ENCODE peak calls at places on chromosomes 4 and X, in seven cellular contexts. P is effector memory CD4-positive, alpha-beta T cell; J is CD4-positive, alpha-beta memory T cell; T is BE2C; Z is WERI-Rb-1; M is MM.1S; Q is cardiac muscle cell. W is an unnamed sample.

GRCh38 chrX:18377802-18378201 is 23.3 kb upstream of the SCML2 start:
- DNase-seq in P (no peak), J (peak; percentile 28), T (peak; percentile 36), Z (peak; percentile 50), M (peak; percentile 30), Q (peak; percentile 20), W (no peak)

GRCh38 chr4:55637272-55637820 is 1.2 kb upstream of the NMU start:
- DNase-seq in P (no peak), J (no peak), T (no peak), Z (no peak), M (no peak), Q (no peak), W (no peak)

GRCh38 chr4:122700178-122700725 is 32.3 kb upstream of the BBS12 start:
- DNase-seq in P (no peak), J (no peak), T (peak; percentile 17), Z (no peak), M (no peak), Q (peak; percentile 30), W (peak; percentile 60)

GRCh38 chr4:20362148-20362547 is 110.4 kb downstream of the SLIT2 start:
- DNase-seq in P (no peak), J (no peak), T (no peak), Z (no peak), M (no peak), Q (no peak), W (no peak)

GRCh38 chrX:105117621-105118020 is 102.9 kb downstream of the TEX13A start:
- DNase-seq in P (no peak), J (no peak), T (no peak), Z (no peak), M (no peak), Q (no peak), W (no peak)

GRCh38 chrX:74420194-74421035 is 878 bp upstream of the SLC16A2 start:
- DNase-seq in P (no peak), J (peak; percentile 3), T (peak; percentile 35), Z (peak; percentile 64), M (no peak), Q (peak; percentile 60), W (peak; percentile 51)

GRCh38 chr4:92234393-92235176 is 69.2 kb upstream of the GRID2 start:
- DNase-seq in P (no peak), J (no peak), T (no peak), Z (no peak), M (no peak), Q (no peak), W (no peak)

GRCh38 chr4:131337956-131338355 is 1811.1 kb upstream of the PCDH10 start:
- DNase-seq in P (no peak), J (no peak), T (peak; percentile 54), Z (peak; percentile 21), M (no peak), Q (no peak), W (no peak)

GRCh38 chrX:37755073-37755472 is 24.8 kb upstream of the CYBB start:
- DNase-seq in P (peak; percentile 0), J (peak; percentile 45), T (no peak), Z (no peak), M (peak; percentile 80), Q (no peak), W (no peak)

GRCh38 chrX:87110142-87110541 is 407.5 kb upstream of the KLHL4 start:
- DNase-seq in P (no peak), J (no peak), T (no peak), Z (no peak), M (no peak), Q (no peak), W (no peak)

GRCh38 chr4:148618856-148619255 is 176.6 kb upstream of the NR3C2 start:
- DNase-seq in P (no peak), J (no peak), T (no peak), Z (no peak), M (no peak), Q (no peak), W (no peak)

GRCh38 chrX:68084765-68085164 is 348.5 kb downstream of the OPHN1 start:
- DNase-seq in P (no peak), J (no peak), T (no peak), Z (no peak), M (no peak), Q (no peak), W (no peak)

GRCh38 chrX:43813898-43814297 is 68.4 kb downstream of the MAOB start:
- DNase-seq in P (no peak), J (peak; percentile 8), T (peak; percentile 19), Z (peak; percentile 33), M (no peak), Q (peak; percentile 30), W (peak; percentile 25)

GRCh38 chr4:97759785-97760184 is 383.5 kb downstream of the STPG2 start:
- DNase-seq in P (no peak), J (no peak), T (no peak), Z (no peak), M (no peak), Q (no peak), W (no peak)

GRCh38 chrX:119045884-119046283 is 26.9 kb upstream of the CT47C1 start:
- DNase-seq in P (no peak), J (no peak), T (no peak), Z (no peak), M (no peak), Q (no peak), W (no peak)

GRCh38 chr4:27666943-27667342 is 806.3 kb downstream of the STIM2 start:
- DNase-seq in P (no peak), J (no peak), T (no peak), Z (peak; percentile 50), M (no peak), Q (no peak), W (no peak)

GRCh38 chr4:102707150-102707549 is 53.6 kb downstream of the MANBA start:
- DNase-seq in P (no peak), J (no peak), T (no peak), Z (no peak), M (no peak), Q (no peak), W (no peak)

GRCh38 chrX:71910526-71911022 is at the start of gene NHSL2:
- DNase-seq in P (no peak), J (no peak), T (peak; percentile 23), Z (peak; percentile 78), M (peak; percentile 50), Q (peak; percentile 51), W (no peak)

GRCh38 chr4:94338681-94339351 is 3.8 kb downstream of the HPGDS start:
- DNase-seq in P (no peak), J (peak; percentile 11), T (no peak), Z (no peak), M (peak; percentile 49), Q (no peak), W (no peak)

DNA sequence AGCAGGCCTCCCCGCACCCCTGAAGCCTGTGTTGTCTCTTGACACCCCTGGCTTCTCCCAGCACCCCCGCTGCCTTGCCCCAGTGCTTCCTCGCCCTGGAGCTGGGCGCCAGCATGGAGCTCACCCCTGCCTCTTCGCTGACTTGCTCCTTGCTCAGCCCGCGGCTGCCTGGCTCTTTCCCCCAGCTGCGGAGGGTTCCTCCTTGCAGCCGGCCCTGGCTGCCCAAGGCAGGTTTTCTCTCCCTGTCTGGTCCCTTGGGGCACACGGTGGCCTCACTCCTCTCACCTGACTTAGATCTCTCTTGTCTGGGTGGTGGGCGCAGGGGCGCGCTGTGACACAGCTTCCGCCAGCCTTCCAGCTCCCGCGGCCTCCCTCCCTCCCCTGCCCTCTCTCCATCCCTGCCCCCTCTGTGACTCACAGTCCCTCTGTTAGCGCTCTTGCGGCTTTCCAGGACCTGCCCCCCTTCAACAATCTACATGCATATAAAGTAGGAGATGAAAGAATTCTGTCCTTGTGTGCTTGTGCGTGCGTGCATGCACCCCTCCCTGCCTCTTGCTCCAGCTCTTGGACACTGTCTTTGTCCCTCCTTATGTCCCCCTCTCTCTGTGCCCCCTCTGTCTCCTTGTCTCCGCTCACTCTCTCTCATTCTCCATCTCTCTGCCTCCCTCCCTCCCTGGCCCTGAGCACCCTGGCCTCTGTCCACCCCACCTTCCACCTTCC is 2.2 kb downstream of the PLXNB3 start:
- DNase-seq in P (no peak), J (no peak), T (peak; percentile 68), Z (peak; percentile 36), M (no peak), Q (peak; percentile 13), W (no peak)
- H3K4me3 ChIP-seq in P (no peak overlapping the region), J (no peak overlapping the region), T (peak overlapping the region; percentile 43), Z (no peak overlapping the region), M (no peak overlapping the region), Q (no peak overlapping the region), W (no peak overlapping the region)

GRCh38 chrX:70423937-70424336 is 823 bp downstream of the GDPD2 start:
- DNase-seq in P (no peak), J (no peak), T (no peak), Z (no peak), M (no peak), Q (no peak), W (peak; percentile 33)
- H3K4me3 ChIP-seq in P (no peak overlapping the region), J (no peak overlapping the region), T (no peak overlapping the region), Z (no peak overlapping the region), M (no peak overlapping the region), Q (no peak overlapping the region), W (no peak overlapping the region)

GRCh38 chrX:84224741-84225140 is 36.7 kb upstream of the RPS6KA6 start:
- DNase-seq in P (no peak), J (no peak), T (no peak), Z (no peak), M (no peak), Q (no peak), W (no peak)

GRCh38 chrX:84223261-84223660 is 35.3 kb upstream of the RPS6KA6 start:
- DNase-seq in P (no peak), J (no peak), T (peak; percentile 50), Z (no peak), M (no peak), Q (no peak), W (no peak)

GRCh38 chrX:84216406-84216805 is 28.4 kb upstream of the RPS6KA6 start:
- DNase-seq in P (no peak), J (no peak), T (no peak), Z (no peak), M (no peak), Q (no peak), W (no peak)

GRCh38 chrX:84221181-84221580 is 33.2 kb upstream of the RPS6KA6 start:
- DNase-seq in P (no peak), J (no peak), T (no peak), Z (no peak), M (no peak), Q (no peak), W (no peak)

DNA sequence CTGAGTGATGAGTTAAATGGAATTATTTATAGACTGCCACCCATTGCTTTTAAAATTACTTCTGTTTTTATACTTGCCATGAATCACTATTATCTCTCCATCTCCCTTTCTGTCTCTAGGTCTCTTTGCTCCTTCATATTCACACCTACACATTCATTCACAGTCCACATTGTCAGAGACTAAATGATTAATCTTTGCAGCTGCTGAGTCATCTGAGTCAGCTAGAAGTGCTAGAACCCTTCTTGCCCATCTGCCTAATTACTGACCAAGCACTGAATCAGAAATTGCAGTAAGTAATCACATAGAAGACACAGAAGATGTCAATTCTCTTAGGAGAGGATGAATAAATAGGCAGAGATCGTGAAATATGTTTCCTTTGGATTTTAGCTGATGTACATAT is 31.6 kb upstream of the RPS6KA6 start:
- DNase-seq in P (no peak), J (no peak), T (no peak), Z (no peak), M (no peak), Q (no peak), W (no peak)
- H3K4me3 ChIP-seq in P (no peak overlapping the region), J (no peak overlapping the region), T (no peak overlapping the region), Z (no peak overlapping the region), M (no peak overlapping the region), Q (no peak overlapping the region), W (no peak overlapping the region)

DNA sequence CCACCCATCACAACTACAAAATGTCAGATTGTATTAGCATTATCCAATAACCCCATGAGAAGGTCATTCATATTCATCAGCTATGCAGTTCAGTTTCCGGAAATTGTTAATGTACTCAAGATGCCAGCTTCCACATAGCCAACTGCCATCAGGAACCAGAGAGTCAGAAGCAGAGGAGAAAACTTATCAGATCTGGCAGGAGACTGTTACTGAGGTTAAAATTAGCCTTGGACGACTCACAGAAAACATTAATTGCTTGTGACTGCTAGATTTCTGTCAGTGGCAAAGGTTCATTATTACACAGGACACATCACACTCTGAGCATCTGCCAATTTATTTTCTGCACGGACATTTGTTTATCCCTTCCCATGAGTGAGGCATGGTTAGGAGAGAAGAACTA is 352.8 kb downstream of the DHRSX start:
- DNase-seq in P (no peak), J (no peak), T (no peak), Z (no peak), M (no peak), Q (no peak), W (no peak)
- H3K4me3 ChIP-seq in P (no peak overlapping the region), J (no peak overlapping the region), T (no peak overlapping the region), Z (no peak overlapping the region), M (no peak overlapping the region), Q (no peak overlapping the region), W (no peak overlapping the region)